ENCODE peak calls at places on chromosomes 2 and 18, in nine cellular contexts. W, E, N, F, V, U, R, Q and S are unnamed samples.

GRCh38 chr2:8906208-8906607 is 68.8 kb upstream of the KIDINS220 start:
- DNase-seq in W (peak; percentile 87), E (peak; percentile 12), N (no peak), F (no peak), V (no peak), U (peak; percentile 64), R (peak; percentile 22), Q (peak; percentile 26), S (no peak)

GRCh38 chr18:50006470-50007046 is 188.4 kb downstream of the MYO5B start:
- DNase-seq in W (no peak), E (no peak), N (no peak), F (no peak), V (no peak), U (no peak), R (no peak), Q (no peak), S (no peak)

GRCh38 chr2:105842555-105842954 is 97.8 kb downstream of the NCK2 start:
- DNase-seq in W (no peak), E (no peak), N (no peak), F (no peak), V (no peak), U (no peak), R (no peak), Q (no peak), S (no peak)

GRCh38 chr18:37393221-37393828 is 172.3 kb downstream of the CELF4 start:
- DNase-seq in W (no peak), E (no peak), N (no peak), F (no peak), V (no peak), U (no peak), R (no peak), Q (no peak), S (peak; percentile 62)

GRCh38 chr2:58834404-58834803 is 593.3 kb upstream of the FANCL start:
- DNase-seq in W (no peak), E (no peak), N (peak; percentile 20), F (no peak), V (peak; percentile 4), U (peak; percentile 8), R (peak; percentile 34), Q (no peak), S (no peak)

GRCh38 chr2:205746408-205746785 is 64.1 kb downstream of the NRP2 start:
- DNase-seq in W (peak; percentile 81), E (no peak), N (no peak), F (no peak), V (no peak), U (no peak), R (no peak), Q (peak; percentile 56), S (no peak)

GRCh38 chr2:42936632-42936996 is 144.2 kb upstream of the HAAO start:
- DNase-seq in W (no peak), E (no peak), N (no peak), F (no peak), V (no peak), U (no peak), R (no peak), Q (no peak), S (no peak)

GRCh38 chr2:44528595-44528994 is 166.8 kb downstream of the CAMKMT start:
- DNase-seq in W (peak; percentile 78), E (no peak), N (no peak), F (no peak), V (peak; percentile 61), U (peak; percentile 62), R (peak; percentile 85), Q (no peak), S (no peak)

GRCh38 chr2:64222351-64222750 is 78.1 kb upstream of the PELI1 start:
- DNase-seq in W (peak; percentile 61), E (no peak), N (peak; percentile 33), F (no peak), V (no peak), U (no peak), R (peak; percentile 35), Q (no peak), S (no peak)

GRCh38 chr2:81389203-81389602 is 1084.7 kb upstream of the LRRTM1 start:
- DNase-seq in W (no peak), E (peak; percentile 7), N (no peak), F (no peak), V (no peak), U (no peak), R (no peak), Q (no peak), S (no peak)

GRCh38 chr2:54545700-54546450 is 89.7 kb downstream of the SPTBN1 start:
- DNase-seq in W (peak; percentile 95), E (no peak), N (no peak), F (no peak), V (peak; percentile 95), U (no peak), R (peak; percentile 48), Q (no peak), S (no peak)

GRCh38 chr2:228367356-228367755 is 185.9 kb upstream of the SPHKAP start:
- DNase-seq in W (no peak), E (no peak), N (no peak), F (no peak), V (no peak), U (no peak), R (no peak), Q (no peak), S (peak; percentile 54)

GRCh38 chr2:33134086-33134763 is 187.5 kb downstream of the LTBP1 start:
- DNase-seq in W (peak; percentile 96), E (peak; percentile 59), N (no peak), F (peak; percentile 47), V (peak; percentile 82), U (peak; percentile 98), R (peak; percentile 99), Q (peak; percentile 24), S (no peak)

GRCh38 chr2:3117650-3118216 is 259.9 kb downstream of the EIPR1 start:
- DNase-seq in W (no peak), E (no peak), N (no peak), F (no peak), V (no peak), U (no peak), R (no peak), Q (no peak), S (no peak)

GRCh38 chr2:111227716-111228141 is 107.0 kb downstream of the BCL2L11 start:
- DNase-seq in W (no peak), E (no peak), N (no peak), F (no peak), V (peak; percentile 73), U (peak; percentile 42), R (peak; percentile 70), Q (no peak), S (no peak)

GRCh38 chr2:96933528-96933927 is 52.9 kb downstream of the FAM178B start:
- DNase-seq in W (no peak), E (no peak), N (no peak), F (no peak), V (no peak), U (no peak), R (no peak), Q (no peak), S (no peak)

GRCh38 chr2:60550151-60550983 is 3.1 kb downstream of the BCL11A start:
- DNase-seq in W (peak; percentile 81), E (peak; percentile 50), N (peak; percentile 83), F (peak; percentile 75), V (peak; percentile 51), U (peak; percentile 69), R (peak; percentile 90), Q (peak; percentile 87), S (no peak)

DNA sequence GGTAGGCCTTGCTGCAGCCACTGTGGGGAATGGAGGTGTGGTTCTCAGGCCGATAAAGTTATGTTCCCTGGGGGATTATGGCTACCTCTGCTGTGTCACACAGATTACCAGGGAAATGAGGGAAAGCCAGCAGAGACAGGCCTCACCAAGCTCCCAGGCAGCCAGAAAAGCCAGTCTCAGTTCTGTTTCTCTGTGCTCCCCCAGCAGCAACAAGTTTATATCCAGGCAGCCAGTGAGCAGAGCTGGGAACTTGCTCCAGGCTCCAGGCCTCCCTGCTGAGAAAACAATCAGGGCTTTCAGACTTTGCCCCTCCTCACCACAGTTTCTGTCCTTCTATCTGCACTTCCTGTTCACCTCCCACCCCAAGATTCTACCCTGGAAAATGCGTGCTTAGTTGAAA is 596.6 kb upstream of the GYPC start:
- DNase-seq in W (no peak), E (no peak), N (no peak), F (no peak), V (no peak), U (no peak), R (no peak), Q (no peak), S (no peak)
- H3K4me3 ChIP-seq in W (no peak overlapping the region), E (no peak overlapping the region), N (no peak overlapping the region), F (no peak overlapping the region), V (no peak overlapping the region), U (no peak overlapping the region), R (no peak overlapping the region), Q (no peak overlapping the region), S (no peak overlapping the region)

GRCh38 chr18:26655614-26656400 is 107.5 kb upstream of the KCTD1 start:
- DNase-seq in W (peak; percentile 63), E (no peak), N (peak; percentile 66), F (peak; percentile 53), V (no peak), U (peak; percentile 53), R (peak; percentile 58), Q (peak; percentile 46), S (peak; percentile 47)
- TF ChIP-seq CTCF in W (no peak), E (no peak), N (no peak), F (no peak), V (peak; percentile 16), U (no peak), R (peak; percentile 9), Q (peak; percentile 7), S (peak; percentile 8)

GRCh38 chr2:238441262-238442114 is 14.8 kb downstream of the ASB1 start:
- DNase-seq in W (no peak), E (no peak), N (no peak), F (no peak), V (no peak), U (no peak), R (peak; percentile 37), Q (no peak), S (no peak)
- H3K4me3 ChIP-seq in W (no peak overlapping the region), E (no peak overlapping the region), N (no peak overlapping the region), F (no peak overlapping the region), V (no peak overlapping the region), U (no peak overlapping the region), R (no peak overlapping the region), Q (no peak overlapping the region), S (no peak overlapping the region)

DNA sequence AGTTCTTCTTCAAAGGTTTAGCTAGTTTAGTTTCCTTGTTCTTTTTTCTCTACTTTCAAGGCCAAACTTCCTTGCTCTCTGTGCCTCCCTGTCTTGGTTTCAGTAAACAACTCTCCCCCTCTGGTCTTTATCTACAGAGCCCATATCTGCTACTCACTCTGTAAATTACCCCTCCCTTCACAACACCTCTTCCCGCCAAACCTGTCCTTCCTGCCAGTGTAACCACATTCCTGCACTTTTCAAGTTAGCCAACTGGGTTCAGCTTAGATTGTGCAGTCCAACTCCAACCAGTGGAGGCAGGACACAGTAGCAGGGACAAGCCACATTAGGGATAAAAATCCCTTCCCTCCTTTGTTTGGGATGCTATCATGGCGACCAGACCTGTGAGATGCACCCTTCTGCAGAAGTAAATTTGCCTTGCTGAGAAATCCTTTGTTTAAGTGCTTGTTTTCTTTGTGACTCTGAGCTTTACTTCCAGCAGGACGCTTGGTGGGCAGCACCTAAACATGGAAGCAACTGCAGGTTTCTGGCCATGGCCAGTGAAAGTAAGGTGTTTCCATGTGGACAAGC is 706.0 kb downstream of the KCNJ3 start:
- DNase-seq in W (no peak), E (peak; percentile 2), N (no peak), F (no peak), V (no peak), U (no peak), R (no peak), Q (no peak), S (no peak)
- TF ChIP-seq CTCF in W (no peak), E (no peak), N (no peak), F (no peak), V (no peak), U (no peak), R (no peak), Q (no peak), S (no peak)